ENCODE peak calls at places on chromosome 11, in four cellular contexts. One of them, this sample, is unnamed.

GRCh38 chr11:68982134-68982533 is 1.3 kb upstream of the MRGPRD start:
- DNase-seq in SK-N-SH: no peak
- DNase-seq in GM12878: no peak
- DNase-seq in K562: no peak
- DNase-seq in this sample: no peak

GRCh38 chr11:416757-417621 is 2.2 kb upstream of the SIGIRR start:
- DNase-seq in SK-N-SH: no peak
- DNase-seq in K562: no peak
- DNase-seq in GM12878: no peak
- DNase-seq in this sample: no peak

GRCh38 chr11:6894097-6894496 is 1.8 kb upstream of the OR2D2 start:
- DNase-seq in SK-N-SH: no peak
- DNase-seq in K562: no peak
- DNase-seq in GM12878: no peak
- DNase-seq in this sample: no peak

GRCh38 chr11:10503777-10504176 is 37.2 kb downstream of the RNF141 start:
- DNase-seq in K562: no peak
- DNase-seq in GM12878: no peak
- DNase-seq in SK-N-SH: no peak
- DNase-seq in this sample: no peak

GRCh38 chr11:2390871-2391662 is 9.5 kb upstream of the TSSC4 start:
- DNase-seq in SK-N-SH: no peak
- DNase-seq in GM12878: no peak
- DNase-seq in K562: peak; percentile 65
- DNase-seq in this sample: no peak

GRCh38 chr11:105524286-105524685 is 85.6 kb upstream of the GRIA4 start:
- DNase-seq in SK-N-SH: no peak
- DNase-seq in K562: no peak
- DNase-seq in GM12878: no peak
- DNase-seq in this sample: no peak

GRCh38 chr11:17004486-17005148 is 9.6 kb downstream of the PLEKHA7 start:
- DNase-seq in K562: no peak
- DNase-seq in GM12878: no peak
- DNase-seq in SK-N-SH: no peak
- DNase-seq in this sample: no peak

GRCh38 chr11:87743002-87743401 is 432.2 kb downstream of the RAB38 start:
- DNase-seq in GM12878: no peak
- DNase-seq in K562: no peak
- DNase-seq in SK-N-SH: no peak
- DNase-seq in this sample: no peak

GRCh38 chr11:31455177-31455576 is 54.2 kb downstream of the IMMP1L start:
- DNase-seq in GM12878: no peak
- DNase-seq in SK-N-SH: no peak
- DNase-seq in K562: no peak
- DNase-seq in this sample: no peak

GRCh38 chr11:119480375-119481020 is 57.5 kb upstream of the THY1 start:
- DNase-seq in SK-N-SH: no peak
- DNase-seq in GM12878: no peak
- DNase-seq in K562: peak; percentile 54
- DNase-seq in this sample: no peak

GRCh38 chr11:126754850-126755426 is 245.6 kb downstream of the KIRREL3 start:
- DNase-seq in SK-N-SH: no peak
- DNase-seq in K562: no peak
- DNase-seq in GM12878: no peak
- DNase-seq in this sample: no peak

GRCh38 chr11:30585067-30585891 is 874 bp downstream of the MPPED2 start:
- DNase-seq in SK-N-SH: peak; percentile 79
- DNase-seq in K562: no peak
- DNase-seq in GM12878: no peak
- DNase-seq in this sample: peak; percentile 29

GRCh38 chr11:29019960-29020683 is 911.9 kb downstream of the METTL15 start:
- DNase-seq in SK-N-SH: no peak
- DNase-seq in GM12878: no peak
- DNase-seq in K562: no peak
- DNase-seq in this sample: no peak

GRCh38 chr11:62539238-62539925 is 7.2 kb downstream of the AHNAK start:
- DNase-seq in GM12878: no peak
- DNase-seq in K562: no peak
- DNase-seq in SK-N-SH: peak; percentile 81
- DNase-seq in this sample: no peak

GRCh38 chr11:121119444-121119843 is 18.4 kb downstream of the TECTA start:
- DNase-seq in GM12878: no peak
- DNase-seq in SK-N-SH: peak; percentile 51
- DNase-seq in K562: no peak
- DNase-seq in this sample: no peak

GRCh38 chr11:101466352-101466751 is 117.5 kb downstream of the TRPC6 start:
- DNase-seq in K562: no peak
- DNase-seq in SK-N-SH: no peak
- DNase-seq in GM12878: no peak
- DNase-seq in this sample: no peak

GRCh38 chr11:68053117-68053516 is 14.3 kb downstream of the TCIRG1 start:
- DNase-seq in GM12878: no peak
- DNase-seq in SK-N-SH: no peak
- DNase-seq in K562: no peak
- DNase-seq in this sample: no peak

GRCh38 chr11:7603031-7603781 is 70.1 kb downstream of the CYB5R2 start:
- DNase-seq in SK-N-SH: no peak
- DNase-seq in GM12878: no peak
- DNase-seq in K562: no peak
- DNase-seq in this sample: no peak

GRCh38 chr11:30106782-30107181 is 90.0 kb upstream of the KCNA4 start:
- DNase-seq in SK-N-SH: no peak
- DNase-seq in GM12878: no peak
- DNase-seq in K562: no peak
- DNase-seq in this sample: no peak

GRCh38 chr11:12232160-12232559 is 121.8 kb downstream of the MICAL2 start:
- DNase-seq in K562: no peak
- DNase-seq in SK-N-SH: no peak
- DNase-seq in GM12878: no peak
- DNase-seq in this sample: no peak

GRCh38 chr11:57552479-57552878 is 15.0 kb downstream of the UBE2L6 start:
- DNase-seq in K562: peak; percentile 30
- DNase-seq in SK-N-SH: no peak
- DNase-seq in GM12878: no peak
- DNase-seq in this sample: no peak

GRCh38 chr11:64234840-64235379 is 526 bp downstream of the VEGFB start:
- DNase-seq in GM12878: no peak
- DNase-seq in K562: peak; percentile 44
- DNase-seq in SK-N-SH: peak; percentile 79
- DNase-seq in this sample: no peak

GRCh38 chr11:71186861-71187260 is 65.5 kb downstream of the SHANK2 start:
- DNase-seq in GM12878: no peak
- DNase-seq in SK-N-SH: no peak
- DNase-seq in K562: no peak
- DNase-seq in this sample: no peak

GRCh38 chr11:12207384-12208150 is 97.2 kb downstream of the MICAL2 start:
- DNase-seq in GM12878: no peak
- DNase-seq in K562: no peak
- DNase-seq in SK-N-SH: no peak
- DNase-seq in this sample: no peak

GRCh38 chr11:101428918-101429317 is 154.9 kb downstream of the TRPC6 start:
- DNase-seq in SK-N-SH: no peak
- DNase-seq in GM12878: no peak
- DNase-seq in K562: no peak
- DNase-seq in this sample: peak; percentile 24

GRCh38 chr11:117822031-117822521 is 2.5 kb downstream of the FXYD2 start:
- DNase-seq in GM12878: no peak
- DNase-seq in K562: peak; percentile 40
- DNase-seq in SK-N-SH: peak; percentile 74
- DNase-seq in this sample: peak; percentile 55

GRCh38 chr11:69400140-69400539 is 81.3 kb upstream of the LINC01488 start:
- DNase-seq in SK-N-SH: no peak
- DNase-seq in K562: no peak
- DNase-seq in GM12878: no peak
- DNase-seq in this sample: no peak

GRCh38 chr11:120055646-120056045 is 82.3 kb downstream of the TRIM29 start:
- DNase-seq in GM12878: no peak
- DNase-seq in SK-N-SH: no peak
- DNase-seq in K562: no peak
- DNase-seq in this sample: no peak

GRCh38 chr11:67367014-67367835 is 6.2 kb downstream of the CLCF1 start:
- DNase-seq in SK-N-SH: no peak
- DNase-seq in K562: no peak
- DNase-seq in GM12878: no peak
- DNase-seq in this sample: no peak

GRCh38 chr11:44004452-44004833 is 43.3 kb upstream of the ACCSL start:
- DNase-seq in GM12878: no peak
- DNase-seq in SK-N-SH: no peak
- DNase-seq in K562: no peak
- DNase-seq in this sample: no peak

GRCh38 chr11:575324-575995 is 810 bp upstream of the PHRF1 start:
- DNase-seq in SK-N-SH: no peak
- DNase-seq in K562: peak; percentile 81
- DNase-seq in GM12878: no peak
- DNase-seq in this sample: no peak

GRCh38 chr11:134032031-134032430 is 36.8 kb upstream of the JAM3 start:
- DNase-seq in GM12878: no peak
- DNase-seq in SK-N-SH: no peak
- DNase-seq in K562: no peak
- DNase-seq in this sample: no peak

GRCh38 chr11:122264121-122264520 is 148.1 kb upstream of the BLID start:
- DNase-seq in SK-N-SH: no peak
- DNase-seq in GM12878: no peak
- DNase-seq in K562: no peak
- DNase-seq in this sample: no peak

GRCh38 chr11:122258446-122258994 is 142.5 kb upstream of the BLID start:
- DNase-seq in GM12878: no peak
- DNase-seq in SK-N-SH: no peak
- DNase-seq in K562: no peak
- DNase-seq in this sample: no peak

GRCh38 chr11:122259149-122259821 is 143.3 kb upstream of the BLID start:
- DNase-seq in GM12878: no peak
- DNase-seq in SK-N-SH: no peak
- DNase-seq in K562: no peak
- DNase-seq in this sample: no peak

GRCh38 chr11:122261546-122261945 is 145.5 kb upstream of the BLID start:
- DNase-seq in GM12878: no peak
- DNase-seq in SK-N-SH: no peak
- DNase-seq in K562: no peak
- DNase-seq in this sample: no peak
- TF ChIP-seq FOXM1 in GM12878: no peak
- TF ChIP-seq FOXM1 in SK-N-SH: no peak
- TF ChIP-seq FOXM1 in K562: no peak
- TF ChIP-seq FOXM1 in this sample: no peak

DNA sequence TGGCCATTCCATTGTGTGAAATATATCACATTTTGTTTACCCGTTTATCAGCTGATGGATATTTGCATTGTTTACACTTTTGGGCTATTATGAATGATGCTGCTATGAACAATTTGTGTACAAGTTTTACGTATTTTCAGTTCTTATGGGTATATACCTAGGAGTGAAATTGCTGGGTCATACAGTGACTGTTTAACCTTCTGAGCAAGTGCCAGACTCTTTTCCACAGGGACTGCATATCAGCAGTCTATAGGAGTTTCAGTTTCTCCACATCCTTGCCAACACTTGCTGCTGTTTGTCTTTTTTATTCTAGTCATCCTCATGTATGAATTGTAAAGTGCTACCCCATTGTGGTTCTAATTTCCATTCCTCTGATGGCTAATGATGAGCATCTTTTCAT is 108.2 kb downstream of the EMSY start:
- DNase-seq in SK-N-SH: no peak
- DNase-seq in K562: no peak
- DNase-seq in GM12878: no peak
- DNase-seq in this sample: no peak
- TF ChIP-seq FOXM1 in SK-N-SH: no peak
- TF ChIP-seq FOXM1 in K562: no peak
- TF ChIP-seq FOXM1 in GM12878: no peak
- TF ChIP-seq FOXM1 in this sample: no peak

GRCh38 chr11:112277937-112278336 is 17.3 kb upstream of the PLET1 start:
- DNase-seq in SK-N-SH: no peak
- DNase-seq in GM12878: no peak
- DNase-seq in K562: no peak
- DNase-seq in this sample: no peak
- TF ChIP-seq FOXM1 in SK-N-SH: no peak
- TF ChIP-seq FOXM1 in GM12878: no peak
- TF ChIP-seq FOXM1 in K562: no peak
- TF ChIP-seq FOXM1 in this sample: no peak

GRCh38 chr11:19520681-19521080 is 192.0 kb upstream of the NAV2 start:
- DNase-seq in SK-N-SH: no peak
- DNase-seq in GM12878: no peak
- DNase-seq in K562: no peak
- DNase-seq in this sample: peak; percentile 12

GRCh38 chr11:19525714-19526113 is 186.9 kb upstream of the NAV2 start:
- DNase-seq in K562: no peak
- DNase-seq in GM12878: no peak
- DNase-seq in SK-N-SH: no peak
- DNase-seq in this sample: no peak

GRCh38 chr11:19526119-19526518 is 186.5 kb upstream of the NAV2 start:
- DNase-seq in SK-N-SH: no peak
- DNase-seq in K562: no peak
- DNase-seq in GM12878: no peak
- DNase-seq in this sample: no peak

GRCh38 chr11:19525276-19525675 is 187.4 kb upstream of the NAV2 start:
- DNase-seq in SK-N-SH: no peak
- DNase-seq in K562: no peak
- DNase-seq in GM12878: peak; percentile 30
- DNase-seq in this sample: no peak

DNA sequence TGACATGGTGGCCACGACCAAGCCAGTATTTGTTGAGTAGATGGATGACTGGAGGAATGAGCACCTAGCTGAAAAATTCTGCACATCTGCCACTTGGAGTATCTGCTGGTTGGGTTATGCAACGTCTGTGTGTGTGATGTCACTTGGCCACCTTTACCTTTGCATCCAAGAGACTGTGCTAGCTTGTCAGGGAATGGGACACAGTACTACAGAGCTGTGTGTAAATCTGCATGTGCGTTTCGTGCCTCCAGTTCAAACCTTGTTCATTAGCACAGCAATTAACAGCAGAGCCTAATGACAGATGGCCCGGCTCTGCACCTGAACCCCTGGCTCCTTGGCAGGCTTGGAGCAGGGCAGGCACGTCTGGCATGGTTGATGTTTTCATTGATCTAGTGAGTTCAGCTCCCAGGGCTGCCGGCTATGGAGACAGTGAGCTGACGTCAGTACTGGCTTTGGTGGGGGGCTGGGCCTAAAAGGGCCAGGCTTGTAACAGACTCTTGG is 188.4 kb upstream of the NAV2 start:
- DNase-seq in SK-N-SH: no peak
- DNase-seq in GM12878: no peak
- DNase-seq in K562: no peak
- DNase-seq in this sample: peak; percentile 29
- TF ChIP-seq FOXM1 in SK-N-SH: no peak
- TF ChIP-seq FOXM1 in GM12878: no peak
- TF ChIP-seq FOXM1 in K562: no peak
- TF ChIP-seq FOXM1 in this sample: no peak

DNA sequence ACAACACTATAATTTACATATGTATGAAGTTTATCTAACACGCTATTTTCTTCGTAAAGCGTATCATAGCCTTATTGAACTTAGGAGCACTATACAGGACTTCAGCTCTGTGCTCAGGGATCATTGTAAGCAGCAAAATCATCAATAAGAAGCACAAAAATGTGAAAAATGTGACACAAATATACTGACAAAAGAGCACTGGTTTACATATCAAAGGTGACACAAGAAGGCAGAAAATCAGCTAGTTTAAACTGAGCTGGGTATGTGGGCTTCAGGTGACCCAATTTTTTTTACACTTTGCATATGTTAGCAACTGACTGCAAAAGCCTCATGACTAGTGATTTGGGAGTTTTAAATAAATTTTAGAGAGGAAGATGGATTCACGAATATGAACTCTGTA is 215.2 kb upstream of the CHORDC1 start:
- DNase-seq in K562: no peak
- DNase-seq in GM12878: no peak
- DNase-seq in SK-N-SH: no peak
- DNase-seq in this sample: no peak
- TF ChIP-seq FOXM1 in K562: no peak
- TF ChIP-seq FOXM1 in GM12878: no peak
- TF ChIP-seq FOXM1 in SK-N-SH: no peak
- TF ChIP-seq FOXM1 in this sample: no peak